ENCODE peak calls at places on chromosome 22, in eight cellular contexts. Q, T, J, M, V, B, E and O are unnamed samples.

GRCh38 chr22:39117585-39118191 is 20.6 kb downstream of the APOBEC3H start:
- DNase-seq in Q (peak), T (peak), J (peak), M (no peak), V (peak), B (peak), E (peak), O (peak)

GRCh38 chr22:45212306-45212709 is 28.4 kb downstream of the KIAA0930 start:
- DNase-seq in Q (peak), T (peak), J (peak), M (no peak), V (peak), B (no peak), E (peak), O (no peak)

GRCh38 chr22:40009953-40010751 is 15.4 kb downstream of the FAM83F start:
- DNase-seq in Q (no peak), T (no peak), J (no peak), M (no peak), V (no peak), B (no peak), E (no peak), O (no peak)

GRCh38 chr22:35102663-35103062 is 36.7 kb downstream of the ISX start:
- DNase-seq in Q (peak), T (no peak), J (peak), M (no peak), V (no peak), B (no peak), E (peak), O (peak)

GRCh38 chr22:24501366-24502005 is 6.4 kb downstream of the UPB1 start:
- DNase-seq in Q (no peak), T (no peak), J (no peak), M (no peak), V (no peak), B (peak), E (no peak), O (no peak)

GRCh38 chr22:49306632-49306975 is 521.1 kb downstream of the BRD1 start:
- DNase-seq in Q (no peak), T (no peak), J (no peak), M (no peak), V (no peak), B (no peak), E (no peak), O (no peak)

GRCh38 chr22:34475886-34476285 is 555.6 kb upstream of the LARGE1 start:
- DNase-seq in Q (no peak), T (no peak), J (no peak), M (no peak), V (no peak), B (no peak), E (no peak), O (no peak)

GRCh38 chr22:29014773-29015172 is 46.9 kb downstream of the C22orf31 start:
- DNase-seq in Q (no peak), T (no peak), J (no peak), M (no peak), V (no peak), B (no peak), E (no peak), O (no peak)

GRCh38 chr22:36860821-36861659 is at the start of gene NCF4:
- DNase-seq in Q (no peak), T (no peak), J (no peak), M (no peak), V (peak), B (no peak), E (no peak), O (no peak)

GRCh38 chr22:33873186-33873585 is 47.1 kb downstream of the LARGE1 start:
- DNase-seq in Q (peak), T (peak), J (no peak), M (no peak), V (no peak), B (no peak), E (peak), O (no peak)

GRCh38 chr22:22884010-22884887 is 3.4 kb upstream of the IGLL5 start:
- DNase-seq in Q (peak), T (peak), J (peak), M (peak), V (peak), B (peak), E (peak), O (peak)

GRCh38 chr22:37562049-37562784 is 1.9 kb downstream of the CDC42EP1 start:
- DNase-seq in Q (no peak), T (no peak), J (no peak), M (no peak), V (no peak), B (no peak), E (no peak), O (no peak)

GRCh38 chr22:28779833-28780232 is 7.3 kb downstream of the CCDC117 start:
- DNase-seq in Q (no peak), T (no peak), J (no peak), M (no peak), V (no peak), B (no peak), E (no peak), O (no peak)

GRCh38 chr22:37267661-37268413 is 14.5 kb upstream of the CYTH4 start:
- DNase-seq in Q (no peak), T (no peak), J (no peak), M (no peak), V (no peak), B (no peak), E (no peak), O (no peak)

GRCh38 chr22:25365491-25366261 is 146.2 kb downstream of the CRYBB2 start:
- DNase-seq in Q (no peak), T (no peak), J (no peak), M (no peak), V (no peak), B (no peak), E (no peak), O (no peak)

GRCh38 chr22:27597703-27598444 is 203.7 kb downstream of the MN1 start:
- DNase-seq in Q (no peak), T (no peak), J (peak), M (no peak), V (no peak), B (no peak), E (peak), O (no peak)

GRCh38 chr22:29219881-29220670 is 14.4 kb downstream of the EMID1 start:
- DNase-seq in Q (no peak), T (no peak), J (no peak), M (no peak), V (no peak), B (peak), E (no peak), O (no peak)